ENCODE peak calls at places on chromosomes 6 and 20, in four cellular contexts. D is activated CD4-positive, alpha-beta T cell treated with anti-CD3 and anti-CD28 coated beads, Interleukin-2, amount 50 U/mL, for 24 hours; E is SK-N-DZ; F is SK-MEL-5. C is an unnamed sample.

GRCh38 chr20:54085910-54086309 is 15.5 kb upstream of the BCAS1 start:
- DNase-seq in D (no peak), E (no peak), F (no peak), C (no peak)

GRCh38 chr6:110529907-110530306 is 53.5 kb upstream of the SLC22A16 start:
- DNase-seq in D (no peak), E (no peak), F (no peak), C (no peak)

GRCh38 chr20:59823860-59824259 is 109.6 kb downstream of the SYCP2 start:
- DNase-seq in D (no peak), E (no peak), F (no peak), C (no peak)

GRCh38 chr20:45090481-45090880 is 10.4 kb downstream of the KCNS1 start:
- DNase-seq in D (no peak), E (no peak), F (no peak), C (no peak)

GRCh38 chr6:108921547-108922331 is 73.5 kb downstream of the ARMC2 start:
- DNase-seq in D (no peak), E (no peak), F (no peak), C (no peak)

GRCh38 chr6:6700421-6700820 is 111.9 kb downstream of the LY86 start:
- DNase-seq in D (no peak), E (no peak), F (no peak), C (no peak)

GRCh38 chr6:158206740-158207451 is 38.7 kb downstream of the GTF2H5 start:
- DNase-seq in D (no peak), E (no peak), F (no peak), C (no peak)

GRCh38 chr20:20743511-20744169 is 31.2 kb upstream of the RALGAPA2 start:
- DNase-seq in D (no peak), E (no peak), F (no peak), C (no peak)

GRCh38 chr6:7085911-7086310 is 21.9 kb upstream of the RREB1 start:
- DNase-seq in D (no peak), E (no peak), F (peak), C (no peak)

GRCh38 chr6:166677941-166678340 is 50.9 kb upstream of the RPS6KA2 start:
- DNase-seq in D (no peak), E (no peak), F (no peak), C (no peak)

GRCh38 chr6:133130863-133131262 is 110.3 kb upstream of the EYA4 start:
- DNase-seq in D (no peak), E (peak), F (no peak), C (no peak)

GRCh38 chr20:7579888-7580287 is 360.4 kb downstream of the HAO1 start:
- DNase-seq in D (no peak), E (no peak), F (no peak), C (no peak)

GRCh38 chr6:122736166-122736565 is 43.4 kb upstream of the FABP7 start:
- DNase-seq in D (no peak), E (no peak), F (no peak), C (no peak)

GRCh38 chr6:126963077-126963809 is 155.2 kb upstream of the RSPO3 start:
- DNase-seq in D (no peak), E (no peak), F (no peak), C (no peak)

GRCh38 chr20:17650816-17651760 is 31.0 kb downstream of the RRBP1 start:
- DNase-seq in D (no peak), E (no peak), F (no peak), C (no peak)

GRCh38 chr6:132830236-132830799 is 15.9 kb downstream of the RPS12 start:
- DNase-seq in D (no peak), E (peak), F (peak), C (no peak)

GRCh38 chr6:1971612-1972011 is 273.8 kb downstream of the GMDS start:
- DNase-seq in D (no peak), E (no peak), F (no peak), C (no peak)

GRCh38 chr20:23086931-23087411 is 847 bp upstream of the CD93 start:
- DNase-seq in D (no peak), E (no peak), F (no peak), C (no peak)

GRCh38 chr6:4059115-4059777 is 19.7 kb downstream of the FAM217A start:
- DNase-seq in D (no peak), E (no peak), F (no peak), C (peak)

GRCh38 chr6:167737205-167737830 is 89.4 kb upstream of the AFDN start:
- DNase-seq in D (no peak), E (no peak), F (no peak), C (no peak)

GRCh38 chr20:4607287-4607713 is 114.4 kb upstream of the PRND start:
- DNase-seq in D (peak), E (peak), F (peak), C (peak)

GRCh38 chr6:166032366-166033171 is 135.1 kb downstream of the TBXT start:
- DNase-seq in D (no peak), E (no peak), F (peak), C (no peak)

GRCh38 chr20:20084296-20084752 is 32.0 kb downstream of the CFAP61 start:
- DNase-seq in D (no peak), E (peak), F (no peak), C (no peak)

GRCh38 chr6:2215342-2215741 is 30.1 kb downstream of the GMDS start:
- DNase-seq in D (no peak), E (no peak), F (peak), C (no peak)

GRCh38 chr6:148513145-148514071 is 170.8 kb downstream of the SASH1 start:
- DNase-seq in D (no peak), E (no peak), F (no peak), C (peak)

GRCh38 chr6:96760153-96760687 is 77.1 kb downstream of the GPR63 start:
- DNase-seq in D (no peak), E (peak), F (peak), C (no peak)

C was measured in COLO829.